ENCODE peak calls at places on chromosomes 4 and X, in nine cellular contexts. One of them, this sample, is unnamed.

GRCh38 chrX:114841051-114841450 is 176.4 kb downstream of the IL13RA2 start:
- DNase-seq in heart left ventricle: no peak
- DNase-seq in BE2C: no peak
- DNase-seq in foreskin fibroblast: peak
- DNase-seq in left ventricle myocardium inferior: no peak
- DNase-seq in cardiac muscle cell: no peak
- DNase-seq in heart right ventricle: no peak
- DNase-seq in suprapubic skin: no peak
- DNase-seq in OCI-LY7: no peak
- DNase-seq in this sample: no peak

GRCh38 chr4:8103991-8104390 is 54.6 kb downstream of the ABLIM2 start:
- DNase-seq in OCI-LY7: no peak
- DNase-seq in heart left ventricle: no peak
- DNase-seq in cardiac muscle cell: no peak
- DNase-seq in foreskin fibroblast: no peak
- DNase-seq in BE2C: no peak
- DNase-seq in heart right ventricle: no peak
- DNase-seq in suprapubic skin: no peak
- DNase-seq in left ventricle myocardium inferior: no peak
- DNase-seq in this sample: no peak

GRCh38 chrX:109393859-109394258 is 88.0 kb downstream of the GUCY2F start:
- DNase-seq in BE2C: no peak
- DNase-seq in suprapubic skin: no peak
- DNase-seq in cardiac muscle cell: no peak
- DNase-seq in foreskin fibroblast: no peak
- DNase-seq in left ventricle myocardium inferior: no peak
- DNase-seq in OCI-LY7: peak
- DNase-seq in heart right ventricle: no peak
- DNase-seq in heart left ventricle: no peak
- DNase-seq in this sample: peak

GRCh38 chr4:181905708-181906107 is 337.5 kb upstream of the TENM3 start:
- DNase-seq in heart right ventricle: no peak
- DNase-seq in left ventricle myocardium inferior: no peak
- DNase-seq in suprapubic skin: no peak
- DNase-seq in OCI-LY7: no peak
- DNase-seq in foreskin fibroblast: no peak
- DNase-seq in cardiac muscle cell: no peak
- DNase-seq in heart left ventricle: no peak
- DNase-seq in BE2C: no peak
- DNase-seq in this sample: no peak

GRCh38 chrX:56978172-56978571 is 17.2 kb downstream of the SPIN3 start:
- DNase-seq in left ventricle myocardium inferior: no peak
- DNase-seq in foreskin fibroblast: peak
- DNase-seq in suprapubic skin: no peak
- DNase-seq in cardiac muscle cell: peak
- DNase-seq in BE2C: peak
- DNase-seq in heart right ventricle: no peak
- DNase-seq in OCI-LY7: peak
- DNase-seq in heart left ventricle: peak
- DNase-seq in this sample: peak

GRCh38 chr4:40124690-40125089 is 68.0 kb downstream of the N4BP2 start:
- DNase-seq in OCI-LY7: no peak
- DNase-seq in BE2C: no peak
- DNase-seq in heart left ventricle: no peak
- DNase-seq in suprapubic skin: no peak
- DNase-seq in cardiac muscle cell: no peak
- DNase-seq in heart right ventricle: no peak
- DNase-seq in left ventricle myocardium inferior: no peak
- DNase-seq in foreskin fibroblast: no peak
- DNase-seq in this sample: no peak

GRCh38 chr4:176830971-176831370 is 38.2 kb upstream of the VEGFC start:
- DNase-seq in cardiac muscle cell: peak
- DNase-seq in heart left ventricle: no peak
- DNase-seq in OCI-LY7: no peak
- DNase-seq in foreskin fibroblast: no peak
- DNase-seq in BE2C: no peak
- DNase-seq in suprapubic skin: no peak
- DNase-seq in heart right ventricle: no peak
- DNase-seq in left ventricle myocardium inferior: no peak
- DNase-seq in this sample: no peak

GRCh38 chrX:140687706-140688105 is 21.9 kb upstream of the LINC00632 start:
- DNase-seq in left ventricle myocardium inferior: no peak
- DNase-seq in suprapubic skin: no peak
- DNase-seq in OCI-LY7: no peak
- DNase-seq in heart right ventricle: no peak
- DNase-seq in BE2C: no peak
- DNase-seq in cardiac muscle cell: no peak
- DNase-seq in foreskin fibroblast: no peak
- DNase-seq in heart left ventricle: no peak
- DNase-seq in this sample: no peak

GRCh38 chr4:143667461-143667860 is 33.0 kb downstream of the FREM3 start:
- DNase-seq in BE2C: no peak
- DNase-seq in heart left ventricle: peak
- DNase-seq in heart right ventricle: no peak
- DNase-seq in foreskin fibroblast: peak
- DNase-seq in suprapubic skin: no peak
- DNase-seq in left ventricle myocardium inferior: no peak
- DNase-seq in cardiac muscle cell: no peak
- DNase-seq in OCI-LY7: no peak
- DNase-seq in this sample: no peak

GRCh38 chr4:4871267-4872147 is 12.0 kb downstream of the MSX1 start:
- DNase-seq in left ventricle myocardium inferior: no peak
- DNase-seq in BE2C: no peak
- DNase-seq in heart right ventricle: no peak
- DNase-seq in foreskin fibroblast: no peak
- DNase-seq in cardiac muscle cell: no peak
- DNase-seq in heart left ventricle: no peak
- DNase-seq in OCI-LY7: no peak
- DNase-seq in suprapubic skin: no peak
- DNase-seq in this sample: no peak

GRCh38 chr4:125664091-125664767 is 349.5 kb downstream of the FAT4 start:
- DNase-seq in BE2C: no peak
- DNase-seq in heart left ventricle: no peak
- DNase-seq in suprapubic skin: no peak
- DNase-seq in cardiac muscle cell: no peak
- DNase-seq in OCI-LY7: no peak
- DNase-seq in heart right ventricle: no peak
- DNase-seq in foreskin fibroblast: no peak
- DNase-seq in left ventricle myocardium inferior: no peak
- DNase-seq in this sample: no peak

GRCh38 chr4:78213218-78213617 is 156.1 kb downstream of the FRAS1 start:
- DNase-seq in BE2C: no peak
- DNase-seq in heart right ventricle: no peak
- DNase-seq in foreskin fibroblast: no peak
- DNase-seq in OCI-LY7: no peak
- DNase-seq in suprapubic skin: no peak
- DNase-seq in cardiac muscle cell: no peak
- DNase-seq in left ventricle myocardium inferior: no peak
- DNase-seq in heart left ventricle: no peak
- DNase-seq in this sample: no peak

GRCh38 chrX:110532527-110532926 is 173.9 kb downstream of the RTL9 start:
- DNase-seq in suprapubic skin: no peak
- DNase-seq in cardiac muscle cell: no peak
- DNase-seq in heart left ventricle: peak
- DNase-seq in heart right ventricle: no peak
- DNase-seq in foreskin fibroblast: peak
- DNase-seq in OCI-LY7: no peak
- DNase-seq in BE2C: no peak
- DNase-seq in left ventricle myocardium inferior: no peak
- DNase-seq in this sample: no peak

GRCh38 chrX:118594697-118595420 is 99.2 kb downstream of the DOCK11 start:
- DNase-seq in OCI-LY7: no peak
- DNase-seq in left ventricle myocardium inferior: no peak
- DNase-seq in foreskin fibroblast: no peak
- DNase-seq in heart left ventricle: no peak
- DNase-seq in suprapubic skin: no peak
- DNase-seq in cardiac muscle cell: no peak
- DNase-seq in heart right ventricle: no peak
- DNase-seq in BE2C: no peak
- DNase-seq in this sample: no peak

GRCh38 chr4:169252339-169253086 is 18.2 kb downstream of the SH3RF1 start:
- DNase-seq in left ventricle myocardium inferior: no peak
- DNase-seq in OCI-LY7: no peak
- DNase-seq in heart right ventricle: no peak
- DNase-seq in BE2C: no peak
- DNase-seq in foreskin fibroblast: no peak
- DNase-seq in suprapubic skin: no peak
- DNase-seq in heart left ventricle: no peak
- DNase-seq in cardiac muscle cell: no peak
- DNase-seq in this sample: no peak

GRCh38 chr4:150033937-150034336 is 44.3 kb upstream of the DCLK2 start:
- DNase-seq in BE2C: peak
- DNase-seq in heart right ventricle: no peak
- DNase-seq in foreskin fibroblast: peak
- DNase-seq in suprapubic skin: no peak
- DNase-seq in heart left ventricle: no peak
- DNase-seq in left ventricle myocardium inferior: no peak
- DNase-seq in cardiac muscle cell: no peak
- DNase-seq in OCI-LY7: no peak
- DNase-seq in this sample: no peak

GRCh38 chrX:19827088-19827487 is 60.3 kb downstream of the SH3KBP1 start:
- DNase-seq in foreskin fibroblast: no peak
- DNase-seq in suprapubic skin: no peak
- DNase-seq in left ventricle myocardium inferior: no peak
- DNase-seq in heart left ventricle: no peak
- DNase-seq in OCI-LY7: no peak
- DNase-seq in cardiac muscle cell: no peak
- DNase-seq in BE2C: no peak
- DNase-seq in heart right ventricle: no peak
- DNase-seq in this sample: no peak

GRCh38 chr4:94332983-94333590 is 9.5 kb downstream of the HPGDS start:
- DNase-seq in left ventricle myocardium inferior: no peak
- DNase-seq in BE2C: no peak
- DNase-seq in suprapubic skin: no peak
- DNase-seq in heart left ventricle: no peak
- DNase-seq in heart right ventricle: no peak
- DNase-seq in cardiac muscle cell: peak
- DNase-seq in foreskin fibroblast: no peak
- DNase-seq in OCI-LY7: no peak
- DNase-seq in this sample: no peak
- TF ChIP-seq CTCF in left ventricle myocardium inferior: peak
- TF ChIP-seq CTCF in BE2C: peak
- TF ChIP-seq CTCF in suprapubic skin: no peak
- TF ChIP-seq CTCF in heart left ventricle: peak
- TF ChIP-seq CTCF in heart right ventricle: peak
- TF ChIP-seq CTCF in cardiac muscle cell: peak
- TF ChIP-seq CTCF in foreskin fibroblast: no peak
- TF ChIP-seq CTCF in OCI-LY7: no peak
- TF ChIP-seq CTCF in this sample: no peak

GRCh38 chr4:170687751-170688150 is 598.0 kb upstream of the AADAT start:
- DNase-seq in OCI-LY7: no peak
- DNase-seq in cardiac muscle cell: no peak
- DNase-seq in suprapubic skin: no peak
- DNase-seq in foreskin fibroblast: no peak
- DNase-seq in heart right ventricle: no peak
- DNase-seq in BE2C: no peak
- DNase-seq in heart left ventricle: no peak
- DNase-seq in left ventricle myocardium inferior: no peak
- DNase-seq in this sample: no peak
- TF ChIP-seq CTCF in OCI-LY7: no peak
- TF ChIP-seq CTCF in cardiac muscle cell: no peak
- TF ChIP-seq CTCF in suprapubic skin: no peak
- TF ChIP-seq CTCF in foreskin fibroblast: no peak
- TF ChIP-seq CTCF in heart right ventricle: no peak
- TF ChIP-seq CTCF in BE2C: no peak
- TF ChIP-seq CTCF in heart left ventricle: no peak
- TF ChIP-seq CTCF in left ventricle myocardium inferior: no peak
- TF ChIP-seq CTCF in this sample: no peak

GRCh38 chr4:146029147-146029546 is 90.5 kb upstream of the ZNF827 start:
- DNase-seq in cardiac muscle cell: no peak
- DNase-seq in left ventricle myocardium inferior: no peak
- DNase-seq in suprapubic skin: no peak
- DNase-seq in heart left ventricle: no peak
- DNase-seq in heart right ventricle: no peak
- DNase-seq in OCI-LY7: peak
- DNase-seq in foreskin fibroblast: peak
- DNase-seq in BE2C: no peak
- DNase-seq in this sample: peak
- TF ChIP-seq CTCF in cardiac muscle cell: no peak
- TF ChIP-seq CTCF in left ventricle myocardium inferior: no peak
- TF ChIP-seq CTCF in suprapubic skin: no peak
- TF ChIP-seq CTCF in heart left ventricle: no peak
- TF ChIP-seq CTCF in heart right ventricle: no peak
- TF ChIP-seq CTCF in OCI-LY7: peak
- TF ChIP-seq CTCF in foreskin fibroblast: no peak
- TF ChIP-seq CTCF in BE2C: no peak
- TF ChIP-seq CTCF in this sample: peak

DNA sequence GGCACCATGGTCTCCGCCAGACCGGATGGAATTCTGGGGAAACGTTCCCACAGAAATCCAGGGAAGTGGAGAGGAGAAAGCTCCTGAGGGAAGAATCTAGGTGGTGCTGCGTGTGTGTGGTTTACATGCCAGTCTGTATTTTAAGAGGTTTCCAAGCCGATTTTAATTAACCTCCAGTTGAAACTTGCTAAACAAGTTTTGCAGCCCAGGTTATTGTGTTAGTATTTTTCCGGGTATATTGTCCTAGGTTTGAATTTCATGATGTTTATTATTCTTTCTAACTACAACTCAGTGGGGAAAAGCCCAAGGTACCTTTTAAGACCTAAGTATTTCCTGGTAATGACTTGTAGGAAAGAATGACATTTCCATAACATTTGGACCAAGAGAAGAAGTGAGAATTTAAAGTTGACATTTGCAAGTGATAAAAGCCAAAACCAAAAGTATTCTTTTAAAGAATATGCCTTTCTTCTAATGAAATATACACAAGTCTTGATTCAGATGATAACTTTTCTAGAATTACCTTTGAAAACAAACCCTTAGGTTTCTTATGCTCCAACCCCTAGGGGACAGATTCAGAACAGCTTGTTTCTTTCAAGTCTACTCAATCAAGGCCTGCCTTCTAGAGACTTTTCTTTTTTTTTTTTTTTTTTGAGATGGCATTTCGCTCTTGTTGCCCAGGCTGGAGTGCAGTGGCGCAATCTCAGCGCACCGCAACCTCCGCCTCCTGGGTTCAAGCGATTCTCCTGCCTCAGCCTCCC is 14.6 kb downstream of the SAT1 start:
- DNase-seq in foreskin fibroblast: no peak
- DNase-seq in heart right ventricle: no peak
- DNase-seq in BE2C: no peak
- DNase-seq in heart left ventricle: no peak
- DNase-seq in OCI-LY7: no peak
- DNase-seq in cardiac muscle cell: no peak
- DNase-seq in suprapubic skin: no peak
- DNase-seq in left ventricle myocardium inferior: no peak
- DNase-seq in this sample: no peak
- TF ChIP-seq CTCF in foreskin fibroblast: no peak
- TF ChIP-seq CTCF in heart right ventricle: no peak
- TF ChIP-seq CTCF in BE2C: no peak
- TF ChIP-seq CTCF in heart left ventricle: no peak
- TF ChIP-seq CTCF in OCI-LY7: no peak
- TF ChIP-seq CTCF in cardiac muscle cell: no peak
- TF ChIP-seq CTCF in suprapubic skin: no peak
- TF ChIP-seq CTCF in left ventricle myocardium inferior: no peak
- TF ChIP-seq CTCF in this sample: no peak

GRCh38 chrX:133045986-133046385 is 50.9 kb downstream of the USP26 start:
- DNase-seq in suprapubic skin: no peak
- DNase-seq in foreskin fibroblast: peak
- DNase-seq in OCI-LY7: no peak
- DNase-seq in BE2C: no peak
- DNase-seq in cardiac muscle cell: peak
- DNase-seq in left ventricle myocardium inferior: no peak
- DNase-seq in heart left ventricle: no peak
- DNase-seq in heart right ventricle: no peak
- DNase-seq in this sample: no peak
- TF ChIP-seq CTCF in suprapubic skin: no peak
- TF ChIP-seq CTCF in foreskin fibroblast: no peak
- TF ChIP-seq CTCF in OCI-LY7: peak
- TF ChIP-seq CTCF in BE2C: no peak
- TF ChIP-seq CTCF in cardiac muscle cell: no peak
- TF ChIP-seq CTCF in left ventricle myocardium inferior: no peak
- TF ChIP-seq CTCF in heart left ventricle: peak
- TF ChIP-seq CTCF in heart right ventricle: no peak
- TF ChIP-seq CTCF in this sample: no peak